ENCODE peak calls at places on chromosomes 4 and X, in four cellular contexts. B is lower leg skin, R is AG10803, L is esophagus squamous epithelium. C is an unnamed sample.

GRCh38 chr4:41120297-41121217 is 93.8 kb downstream of the APBB2 start:
- DNase-seq in B (peak), L (no peak), R (peak), C (no peak)

GRCh38 chrX:65697173-65697572 is 29.7 kb downstream of the MSN start:
- DNase-seq in R (peak), B (no peak), L (no peak), C (no peak)

GRCh38 chr4:175916636-175917351 is 104.7 kb upstream of the GPM6A start:
- DNase-seq in R (no peak), L (no peak), B (no peak), C (no peak)

GRCh38 chr4:154192585-154192984 is 299.0 kb downstream of the DCHS2 start:
- DNase-seq in B (no peak), L (no peak), R (no peak), C (no peak)

GRCh38 chrX:131895002-131895401 is 128.1 kb upstream of the STK26 start:
- DNase-seq in R (peak), L (no peak), B (no peak), C (no peak)

GRCh38 chr4:124631760-124632159 is 80.8 kb downstream of the ANKRD50 start:
- DNase-seq in L (no peak), R (peak), B (no peak), C (peak)

GRCh38 chrX:44245730-44246129 is 97.7 kb downstream of the EFHC2 start:
- DNase-seq in B (no peak), L (no peak), R (no peak), C (no peak)

GRCh38 chrX:113954297-113954696 is 629.6 kb upstream of the HTR2C start:
- DNase-seq in R (no peak), B (no peak), L (no peak), C (no peak)

GRCh38 chr4:129428454-129428853 is 332.5 kb downstream of the C4orf33 start:
- DNase-seq in R (no peak), L (no peak), B (no peak), C (no peak)

GRCh38 chrX:136909706-136910564 is 29.4 kb upstream of the RBMX start:
- DNase-seq in L (peak), B (peak), R (peak), C (peak)

GRCh38 chr4:80011636-80012236 is 61.3 kb downstream of the ANTXR2 start:
- DNase-seq in R (peak), B (no peak), L (no peak), C (peak)

GRCh38 chrX:110167952-110168451 is 149.9 kb downstream of the AMMECR1 start:
- DNase-seq in B (no peak), L (no peak), R (peak), C (no peak)

GRCh38 chr4:11605597-11605996 is 176.9 kb upstream of the HS3ST1 start:
- DNase-seq in B (no peak), L (no peak), R (no peak), C (no peak)

GRCh38 chrX:30582664-30583063 is 5.1 kb upstream of the TASL start:
- DNase-seq in R (no peak), B (no peak), L (no peak), C (no peak)

GRCh38 chr4:113878718-113879117 is 100.7 kb downstream of the ARSJ start:
- DNase-seq in R (peak), B (no peak), L (no peak), C (no peak)

GRCh38 chr4:136599890-136600289 is 932.4 kb downstream of the PCDH18 start:
- DNase-seq in B (no peak), R (no peak), L (no peak), C (no peak)

GRCh38 chrX:632391-633042 is 1.9 kb downstream of the SHOX start:
- DNase-seq in L (no peak), R (no peak), B (no peak), C (no peak)

GRCh38 chr4:78864405-78865024 is 74.7 kb downstream of the PAQR3 start:
- DNase-seq in R (peak), L (no peak), B (no peak), C (peak)

GRCh38 chr4:13218316-13218958 is 265.7 kb downstream of the RAB28 start:
- DNase-seq in B (no peak), L (no peak), R (no peak), C (no peak)

GRCh38 chr4:19005211-19005610 is 983.7 kb upstream of the LCORL start:
- DNase-seq in B (no peak), L (no peak), R (no peak), C (no peak)

GRCh38 chr4:127783971-127784519 is 1.9 kb downstream of the HSPA4L start:
- DNase-seq in B (no peak), R (no peak), L (no peak), C (no peak)

GRCh38 chr4:113300384-113301011 is 251.0 kb downstream of the ANK2 start:
- DNase-seq in L (no peak), R (peak), B (no peak), C (no peak)

GRCh38 chr4:134471569-134471968 is 270.0 kb upstream of the PABPC4L start:
- DNase-seq in R (no peak), B (no peak), L (no peak), C (no peak)

GRCh38 chrX:71652405-71652804 is 14.9 kb upstream of the LOC101059915 start:
- DNase-seq in R (peak), B (no peak), L (no peak), C (peak)

GRCh38 chr4:32560306-32560705 is 1840.1 kb downstream of the PCDH7 start:
- DNase-seq in B (no peak), R (no peak), L (no peak), C (no peak)

GRCh38 chr4:53497446-53498069 is 93.7 kb downstream of the LNX1 start:
- DNase-seq in L (no peak), B (no peak), R (peak), C (no peak)

GRCh38 chrX:129979207-129979920 is 3.1 kb upstream of the BCORL1 start:
- DNase-seq in L (no peak), R (no peak), B (no peak), C (no peak)

GRCh38 chr4:83013931-83014330 is 3.3 kb upstream of the LIN54 start:
- DNase-seq in B (no peak), L (no peak), R (no peak), C (no peak)
- H3K4me3 ChIP-seq in B (no peak), L (no peak), R (no peak), C (no peak)

GRCh38 chr4:183362916-183363542 is 40.8 kb upstream of the CLDN24 start:
- DNase-seq in L (no peak), B (no peak), R (peak), C (no peak)
- TF ChIP-seq CTCF in L (no peak), B (no peak), R (peak), C (peak)

GRCh38 chrX:13088155-13088485 is 43.7 kb upstream of the FAM9C start:
- DNase-seq in B (no peak), L (no peak), R (no peak), C (no peak)
- H3K4me3 ChIP-seq in B (no peak), L (no peak), R (no peak), C (no peak)

DNA sequence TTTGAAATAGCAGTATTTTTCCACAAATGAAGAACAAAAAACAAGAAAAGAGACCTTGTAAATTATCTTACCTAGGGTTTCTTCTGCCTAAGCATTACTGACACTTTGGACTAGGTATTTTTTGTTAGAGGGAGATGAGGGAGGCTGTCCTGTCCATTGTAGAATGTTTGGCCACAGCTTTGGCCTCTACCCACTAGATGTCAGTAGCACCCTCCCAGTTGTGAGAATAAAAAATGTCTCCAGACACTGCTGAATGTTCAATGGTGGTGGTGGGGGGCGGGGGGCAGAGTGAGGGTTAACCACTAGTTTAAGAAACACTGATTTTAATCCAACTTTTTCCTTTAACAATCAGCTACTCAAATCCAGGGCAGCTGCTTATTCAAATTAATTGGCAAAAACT is 25.8 kb downstream of the OTUD4 start:
- DNase-seq in B (no peak), L (no peak), R (peak), C (no peak)
- TF ChIP-seq CTCF in B (no peak), L (no peak), R (peak), C (peak)

GRCh38 chrX:119989905-119990408 is 46.4 kb upstream of the NKAP start:
- DNase-seq in R (no peak), L (no peak), B (no peak), C (no peak)
- H3K4me3 ChIP-seq in R (no peak), L (no peak), B (no peak), C (no peak)

GRCh38 chr4:186725422-186726149 is 1.9 kb upstream of the FAT1 start:
- DNase-seq in R (peak), L (no peak), B (peak), C (no peak)

GRCh38 chr4:186727149-186727976 is 3.7 kb upstream of the FAT1 start:
- DNase-seq in R (peak), B (no peak), L (no peak), C (no peak)

GRCh38 chr4:186726150-186726439 is 2.4 kb upstream of the FAT1 start:
- DNase-seq in B (no peak), L (no peak), R (no peak), C (no peak)

GRCh38 chr4:186727977-186728519 is 4.4 kb upstream of the FAT1 start:
- DNase-seq in B (no peak), L (no peak), R (peak), C (no peak)

GRCh38 chr4:186726440-186727148 is 2.9 kb upstream of the FAT1 start:
- DNase-seq in B (peak), L (no peak), R (peak), C (no peak)
- TF ChIP-seq CTCF in B (no peak), L (no peak), R (peak), C (no peak)

DNA sequence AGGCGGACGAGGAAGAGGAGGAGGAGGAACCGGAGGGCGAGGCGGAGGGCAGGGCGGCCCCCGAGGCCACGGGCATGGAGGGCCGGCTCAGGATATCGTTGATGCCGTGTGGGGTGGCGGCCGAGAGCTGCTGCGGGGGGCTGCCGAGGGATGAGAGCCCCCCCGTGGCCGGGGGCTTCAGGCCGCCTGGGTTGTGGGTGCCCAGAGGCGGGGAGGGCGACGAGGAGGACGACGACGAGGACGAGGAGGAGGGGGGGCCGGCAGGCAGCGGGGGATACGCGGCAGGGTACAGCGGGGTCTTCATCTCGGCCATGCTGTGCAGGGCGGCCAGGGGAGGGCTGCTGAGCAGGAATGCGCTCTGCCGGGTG is 1.3 kb downstream of the NKX6-1 start:
- DNase-seq in L (no peak), R (no peak), B (no peak), C (no peak)
- H3K4me3 ChIP-seq in L (peak), R (peak), B (no peak), C (peak)

DNA sequence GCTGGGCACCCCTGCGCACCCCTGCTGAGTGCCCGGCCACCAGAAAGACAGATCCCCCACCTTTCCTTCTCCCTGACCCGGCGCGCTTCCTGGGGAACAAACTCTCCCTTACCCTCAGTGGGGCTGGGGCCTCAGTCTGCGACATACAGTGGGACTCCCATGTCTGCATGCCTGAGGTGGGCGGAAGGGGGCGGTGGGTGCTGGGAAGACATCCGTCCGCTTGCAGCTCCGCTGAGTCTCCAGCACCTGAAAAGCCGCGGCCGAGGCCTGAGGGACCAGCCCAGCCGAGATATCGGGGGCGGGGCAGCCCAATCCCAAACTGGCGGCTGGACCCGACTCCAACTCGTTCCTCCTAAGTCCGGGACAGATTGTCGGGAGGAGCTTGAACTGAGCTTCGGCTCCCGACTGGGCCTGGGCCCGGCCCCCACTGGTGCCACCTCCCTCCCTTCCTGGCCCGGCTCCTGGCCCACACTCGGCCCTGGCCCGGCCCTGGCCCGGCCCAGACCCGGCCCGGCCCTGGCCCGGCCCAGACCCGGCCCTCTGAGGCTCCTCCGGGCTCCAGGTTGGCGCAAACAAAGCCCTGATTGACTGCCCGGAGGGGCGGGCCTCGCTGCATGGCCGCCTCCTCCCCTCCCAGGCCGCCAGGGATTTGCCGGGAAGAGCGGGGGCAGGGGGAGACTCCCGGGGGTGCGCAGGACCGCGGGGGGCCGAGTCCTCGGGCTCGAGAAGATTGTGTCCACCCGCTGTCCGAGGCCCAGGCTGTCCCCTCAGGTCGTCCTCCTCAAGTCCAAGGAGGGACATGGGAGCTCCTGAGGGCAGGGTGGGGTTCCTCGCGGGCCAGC is 878 bp upstream of the SLC16A2 start:
- DNase-seq in B (peak), L (no peak), R (peak), C (no peak)
- TF ChIP-seq CTCF in B (no peak), L (no peak), R (no peak), C (no peak)